ENCODE peak calls at places on chromosome 6, in ten cellular contexts. B, R, L, E, S, U, D, J, W and P are unnamed samples.

GRCh38 chr6:423799-424345 is 32.3 kb downstream of the IRF4 start:
- DNase-seq in E (no peak), W (no peak), J (no peak), D (no peak), R (no peak), S (no peak), B (no peak), L (no peak), U (no peak), P (no peak)

GRCh38 chr6:111481836-111482235 is 1.2 kb downstream of the REV3L start:
- DNase-seq in S (no peak), E (no peak), W (no peak), U (peak), D (peak), R (peak), J (no peak), L (no peak), B (no peak), P (peak)

GRCh38 chr6:22306741-22307466 is 10.1 kb upstream of the PRL start:
- DNase-seq in U (no peak), R (no peak), W (no peak), S (no peak), E (no peak), L (no peak), D (no peak), J (no peak), B (no peak), P (no peak)

GRCh38 chr6:157229219-157229607 is 94.1 kb downstream of the TMEM242 start:
- DNase-seq in W (no peak), D (no peak), E (no peak), L (no peak), J (peak), U (no peak), R (no peak), B (no peak), S (no peak), P (no peak)

GRCh38 chr6:45445749-45446454 is 68.2 kb upstream of the SUPT3H start:
- DNase-seq in U (no peak), S (peak), W (peak), L (no peak), E (peak), B (peak), J (no peak), R (peak), D (peak), P (no peak)

GRCh38 chr6:137715589-137716045 is 151.4 kb upstream of the TNFAIP3 start:
- DNase-seq in J (no peak), U (peak), D (no peak), W (no peak), E (no peak), L (no peak), R (no peak), B (no peak), S (no peak), P (no peak)

GRCh38 chr6:166258854-166259276 is 49.3 kb downstream of the PRR18 start:
- DNase-seq in B (no peak), D (no peak), S (peak), J (no peak), R (no peak), U (peak), L (no peak), W (peak), E (peak), P (no peak)

GRCh38 chr6:89984926-89985743 is 90.9 kb downstream of the GJA10 start:
- DNase-seq in S (no peak), U (no peak), D (peak), B (no peak), W (no peak), J (no peak), E (no peak), L (no peak), R (no peak), P (no peak)

GRCh38 chr6:85670573-85670972 is 27.9 kb upstream of the SYNCRIP start:
- DNase-seq in L (no peak), R (no peak), B (no peak), W (no peak), S (peak), D (no peak), U (no peak), J (no peak), E (no peak), P (peak)

GRCh38 chr6:148565931-148566663 is 180.7 kb upstream of the UST start:
- DNase-seq in S (no peak), R (no peak), W (peak), B (no peak), J (no peak), L (no peak), D (no peak), U (no peak), E (no peak), P (no peak)

GRCh38 chr6:137958809-137959565 is 91.9 kb downstream of the TNFAIP3 start:
- DNase-seq in E (no peak), B (no peak), W (no peak), R (no peak), D (no peak), L (no peak), J (no peak), S (no peak), U (no peak), P (no peak)

GRCh38 chr6:4512101-4512500 is 264.1 kb upstream of the CDYL start:
- DNase-seq in E (no peak), B (no peak), U (no peak), D (no peak), R (no peak), L (no peak), S (no peak), J (no peak), W (no peak), P (no peak)

GRCh38 chr6:73516712-73517489 is 3.9 kb downstream of the EEF1A1 start:
- DNase-seq in D (no peak), L (no peak), E (no peak), W (no peak), U (peak), S (no peak), J (no peak), R (no peak), B (no peak), P (peak)

GRCh38 chr6:26389349-26389799 is 6.5 kb downstream of the BTN2A2 start:
- DNase-seq in B (no peak), R (no peak), L (no peak), D (no peak), J (no peak), W (no peak), S (no peak), U (no peak), E (no peak), P (no peak)